ENCODE peak calls at places on chromosomes 11 and 22, in four cellular contexts. K is fibroblast of the conjunctiva, C is COR-L47, X is foreskin keratinocyte. R is an unnamed sample.

GRCh38 chr11:131827440-131827839 is 457.0 kb downstream of the NTM start:
- DNase-seq in K (no peak), C (no peak), X (no peak), R (no peak)

GRCh38 chr11:118843518-118843917 is 40.2 kb upstream of the CXCR5 start:
- DNase-seq in K (no peak), C (no peak), X (peak), R (no peak)

GRCh38 chr11:11672101-11672500 is 50.3 kb upstream of the GALNT18 start:
- DNase-seq in K (no peak), C (no peak), X (no peak), R (no peak)

GRCh38 chr11:9060700-9061111 is 30.7 kb downstream of the SCUBE2 start:
- DNase-seq in K (no peak), C (no peak), X (no peak), R (no peak)

GRCh38 chr11:82944198-82944597 is 42.7 kb downstream of the DDIAS start:
- DNase-seq in K (no peak), C (no peak), X (no peak), R (no peak)

GRCh38 chr11:123251656-123252344 is 56.8 kb upstream of the CLMP start:
- DNase-seq in K (peak), C (no peak), X (no peak), R (peak)

GRCh38 chr11:129694538-129694937 is 121.1 kb upstream of the TMEM45B start:
- DNase-seq in K (no peak), C (no peak), X (peak), R (no peak)

GRCh38 chr22:29117799-29118477 is 45.1 kb downstream of the KREMEN1 start:
- DNase-seq in K (peak), C (no peak), X (no peak), R (no peak)

GRCh38 chr11:82873919-82874333 is 26.3 kb downstream of the PRCP start:
- DNase-seq in K (no peak), C (no peak), X (no peak), R (no peak)

GRCh38 chr22:50310209-50310722 is 2.8 kb upstream of the PLXNB2 start:
- DNase-seq in K (no peak), C (no peak), X (no peak), R (peak)

GRCh38 chr11:119065369-119065768 is 2.2 kb upstream of the VPS11 start:
- DNase-seq in K (no peak), C (no peak), X (no peak), R (no peak)

GRCh38 chr11:17473071-17473744 is 3.4 kb downstream of the ABCC8 start:
- DNase-seq in K (no peak), C (peak), X (peak), R (no peak)

GRCh38 chr11:84855846-84856245 is 771.3 kb downstream of the DLG2 start:
- DNase-seq in K (peak), C (no peak), X (peak), R (no peak)

GRCh38 chr11:118672865-118673264 is 6.6 kb downstream of the TREH start:
- DNase-seq in K (no peak), C (no peak), X (no peak), R (no peak)

GRCh38 chr22:44566911-44567310 is 68.9 kb upstream of the RTL6 start:
- DNase-seq in K (no peak), C (no peak), X (no peak), R (no peak)

GRCh38 chr11:79249341-79249993 is 191.4 kb downstream of the TENM4 start:
- DNase-seq in K (no peak), C (no peak), X (peak), R (no peak)

GRCh38 chr11:70109006-70109405 is 30.9 kb downstream of the ANO1 start:
- DNase-seq in K (no peak), C (no peak), X (no peak), R (no peak)

GRCh38 chr22:38080847-38081635 is 2.9 kb downstream of the SLC16A8 start:
- DNase-seq in K (no peak), C (peak), X (peak), R (peak)

GRCh38 chr22:29331213-29331612 is 15.7 kb upstream of the RASL10A start:
- DNase-seq in K (no peak), C (no peak), X (no peak), R (no peak)

GRCh38 chr11:86676010-86676409 is 3.6 kb upstream of the ME3 start:
- DNase-seq in K (no peak), C (no peak), X (no peak), R (no peak)

GRCh38 chr11:10450451-10451398 is 4.3 kb upstream of the AMPD3 start:
- DNase-seq in K (no peak), C (peak), X (peak), R (peak)

GRCh38 chr11:114886644-114887259 is 208.4 kb downstream of the NXPE2 start:
- DNase-seq in K (no peak), C (no peak), X (no peak), R (no peak)

GRCh38 chr11:47714554-47715081 is 551 bp downstream of the AGBL2 start:
- DNase-seq in K (no peak), C (peak), X (peak), R (no peak)

GRCh38 chr11:3051435-3052108 is 5.7 kb downstream of the CARS1 start:
- DNase-seq in K (no peak), C (no peak), X (no peak), R (no peak)

GRCh38 chr11:38392176-38392575 is 1794.1 kb upstream of the RAG2 start:
- DNase-seq in K (no peak), C (no peak), X (peak), R (no peak)

GRCh38 chr22:49996532-49997220 is 15.9 kb downstream of the IL17REL start:
- DNase-seq in K (no peak), C (no peak), X (no peak), R (no peak)

GRCh38 chr11:67486481-67487195 is 3.8 kb downstream of the AIP start:
- DNase-seq in K (no peak), C (no peak), X (no peak), R (no peak)

GRCh38 chr11:35617687-35618496 is at the start of gene FJX1:
- DNase-seq in K (peak), C (peak), X (peak), R (peak)

GRCh38 chr11:61810671-61811175 is 6.1 kb downstream of the FADS1 start:
- DNase-seq in K (no peak), C (no peak), X (no peak), R (no peak)

GRCh38 chr11:122020902-122021301 is 95.1 kb downstream of the BLID start:
- DNase-seq in K (no peak), C (no peak), X (no peak), R (no peak)

GRCh38 chr11:75328426-75329277 is 22.8 kb downstream of the ARRB1 start:
- DNase-seq in K (peak), C (peak), X (peak), R (peak)

GRCh38 chr11:67508486-67509121 is 642 bp upstream of the CDK2AP2 start:
- DNase-seq in K (peak), C (peak), X (peak), R (peak)

GRCh38 chr11:19117760-19118097 is 761 bp downstream of the ZDHHC13 start:
- DNase-seq in K (no peak), C (no peak), X (no peak), R (no peak)

GRCh38 chr11:8291421-8292350 is 28.0 kb upstream of the LMO1 start:
- DNase-seq in K (no peak), C (no peak), X (no peak), R (no peak)

GRCh38 chr22:42368379-42369249 is 63.6 kb downstream of the NFAM1 start:
- DNase-seq in K (no peak), C (peak), X (peak), R (peak)

R was measured in thyroid gland.